ENCODE peak calls at places on chromosomes 6 and 20, in five cellular contexts. One of them, this sample, is unnamed.

GRCh38 chr6:81906709-81907204 is 154.3 kb upstream of the TENT5A start:
- DNase-seq in fibroblast of the aortic adventitia: no peak
- DNase-seq in Peyer's patch: no peak
- DNase-seq in transverse colon: no peak
- DNase-seq in BJ: no peak
- DNase-seq in this sample: no peak

GRCh38 chr20:62846528-62846890 is 15.1 kb downstream of the TCFL5 start:
- DNase-seq in fibroblast of the aortic adventitia: no peak
- DNase-seq in Peyer's patch: no peak
- DNase-seq in transverse colon: no peak
- DNase-seq in BJ: no peak
- DNase-seq in this sample: no peak

GRCh38 chr6:134846865-134847264 is 103.0 kb downstream of the ALDH8A1 start:
- DNase-seq in fibroblast of the aortic adventitia: no peak
- DNase-seq in Peyer's patch: no peak
- DNase-seq in transverse colon: no peak
- DNase-seq in BJ: no peak
- DNase-seq in this sample: no peak

GRCh38 chr6:154070657-154071056 is 31.6 kb downstream of the OPRM1 start:
- DNase-seq in fibroblast of the aortic adventitia: no peak
- DNase-seq in Peyer's patch: no peak
- DNase-seq in transverse colon: no peak
- DNase-seq in BJ: no peak
- DNase-seq in this sample: peak

GRCh38 chr6:135531954-135532490 is 34.5 kb upstream of the AHI1 start:
- DNase-seq in fibroblast of the aortic adventitia: no peak
- DNase-seq in Peyer's patch: no peak
- DNase-seq in transverse colon: no peak
- DNase-seq in BJ: no peak
- DNase-seq in this sample: no peak

GRCh38 chr6:170166511-170167122 is 124.3 kb downstream of the DLL1 start:
- DNase-seq in fibroblast of the aortic adventitia: no peak
- DNase-seq in Peyer's patch: peak
- DNase-seq in transverse colon: no peak
- DNase-seq in BJ: no peak
- DNase-seq in this sample: no peak

GRCh38 chr6:33609019-33609418 is 12.1 kb upstream of the ITPR3 start:
- DNase-seq in fibroblast of the aortic adventitia: no peak
- DNase-seq in Peyer's patch: no peak
- DNase-seq in transverse colon: no peak
- DNase-seq in BJ: no peak
- DNase-seq in this sample: no peak

GRCh38 chr6:142155895-142156757 is 9.1 kb downstream of the VTA1 start:
- DNase-seq in fibroblast of the aortic adventitia: peak
- DNase-seq in Peyer's patch: no peak
- DNase-seq in transverse colon: no peak
- DNase-seq in BJ: no peak
- DNase-seq in this sample: peak

GRCh38 chr6:7933794-7934193 is 23.2 kb upstream of the TXNDC5 start:
- DNase-seq in fibroblast of the aortic adventitia: no peak
- DNase-seq in Peyer's patch: no peak
- DNase-seq in transverse colon: no peak
- DNase-seq in BJ: no peak
- DNase-seq in this sample: no peak

GRCh38 chr20:50446351-50447101 is 63.7 kb upstream of the PTPN1 start:
- DNase-seq in fibroblast of the aortic adventitia: no peak
- DNase-seq in Peyer's patch: no peak
- DNase-seq in transverse colon: peak
- DNase-seq in BJ: no peak
- DNase-seq in this sample: no peak

GRCh38 chr6:102137859-102138258 is 744.4 kb downstream of the GRIK2 start:
- DNase-seq in fibroblast of the aortic adventitia: no peak
- DNase-seq in Peyer's patch: no peak
- DNase-seq in transverse colon: no peak
- DNase-seq in BJ: no peak
- DNase-seq in this sample: no peak

GRCh38 chr6:54053893-54054391 is 57.3 kb upstream of the MLIP start:
- DNase-seq in fibroblast of the aortic adventitia: peak
- DNase-seq in Peyer's patch: no peak
- DNase-seq in transverse colon: peak
- DNase-seq in BJ: peak
- DNase-seq in this sample: peak

GRCh38 chr6:142846883-142847287 is 98.1 kb downstream of the HIVEP2 start:
- DNase-seq in fibroblast of the aortic adventitia: peak
- DNase-seq in Peyer's patch: no peak
- DNase-seq in transverse colon: no peak
- DNase-seq in BJ: peak
- DNase-seq in this sample: peak

GRCh38 chr6:10256113-10256690 is 158.7 kb downstream of the TFAP2A start:
- DNase-seq in fibroblast of the aortic adventitia: peak
- DNase-seq in Peyer's patch: no peak
- DNase-seq in transverse colon: no peak
- DNase-seq in BJ: no peak
- DNase-seq in this sample: peak

GRCh38 chr6:30876039-30876730 is 8.1 kb upstream of the DDR1 start:
- DNase-seq in fibroblast of the aortic adventitia: peak
- DNase-seq in Peyer's patch: no peak
- DNase-seq in transverse colon: no peak
- DNase-seq in BJ: no peak
- DNase-seq in this sample: peak

GRCh38 chr6:16362819-16363589 is 124.6 kb downstream of the GMPR start:
- DNase-seq in fibroblast of the aortic adventitia: no peak
- DNase-seq in Peyer's patch: no peak
- DNase-seq in transverse colon: no peak
- DNase-seq in BJ: no peak
- DNase-seq in this sample: no peak

GRCh38 chr6:55601120-55601519 is 22.1 kb upstream of the HMGCLL1 start:
- DNase-seq in fibroblast of the aortic adventitia: no peak
- DNase-seq in Peyer's patch: no peak
- DNase-seq in transverse colon: no peak
- DNase-seq in BJ: no peak
- DNase-seq in this sample: no peak

GRCh38 chr20:32411955-32412706 is 54.0 kb downstream of the ASXL1 start:
- DNase-seq in fibroblast of the aortic adventitia: no peak
- DNase-seq in Peyer's patch: no peak
- DNase-seq in transverse colon: no peak
- DNase-seq in BJ: no peak
- DNase-seq in this sample: no peak

GRCh38 chr6:4518506-4518905 is 257.7 kb upstream of the CDYL start:
- DNase-seq in fibroblast of the aortic adventitia: peak
- DNase-seq in Peyer's patch: no peak
- DNase-seq in transverse colon: no peak
- DNase-seq in BJ: no peak
- DNase-seq in this sample: peak

GRCh38 chr6:148348778-148349177 is 6.1 kb downstream of the SASH1 start:
- DNase-seq in fibroblast of the aortic adventitia: no peak
- DNase-seq in Peyer's patch: no peak
- DNase-seq in transverse colon: no peak
- DNase-seq in BJ: no peak
- DNase-seq in this sample: no peak

GRCh38 chr6:79168695-79168980 is 65.8 kb downstream of the HMGN3 start:
- DNase-seq in fibroblast of the aortic adventitia: no peak
- DNase-seq in Peyer's patch: no peak
- DNase-seq in transverse colon: no peak
- DNase-seq in BJ: no peak
- DNase-seq in this sample: no peak

GRCh38 chr20:61251529-61252393 is at the start of gene CDH4:
- DNase-seq in fibroblast of the aortic adventitia: no peak
- DNase-seq in Peyer's patch: peak
- DNase-seq in transverse colon: no peak
- DNase-seq in BJ: no peak
- DNase-seq in this sample: peak

GRCh38 chr6:135583256-135583758 is 85.8 kb upstream of the AHI1 start:
- DNase-seq in fibroblast of the aortic adventitia: peak
- DNase-seq in Peyer's patch: no peak
- DNase-seq in transverse colon: no peak
- DNase-seq in BJ: no peak
- DNase-seq in this sample: no peak

GRCh38 chr20:37336369-37337207 is 9.4 kb upstream of the SRC start:
- DNase-seq in fibroblast of the aortic adventitia: no peak
- DNase-seq in Peyer's patch: peak
- DNase-seq in transverse colon: peak
- DNase-seq in BJ: no peak
- DNase-seq in this sample: no peak

GRCh38 chr20:1953616-1954015 is 40.2 kb downstream of the PDYN start:
- DNase-seq in fibroblast of the aortic adventitia: no peak
- DNase-seq in Peyer's patch: no peak
- DNase-seq in transverse colon: no peak
- DNase-seq in BJ: no peak
- DNase-seq in this sample: no peak

GRCh38 chr6:2855061-2855519 is 13.4 kb upstream of the SERPINB1 start:
- DNase-seq in fibroblast of the aortic adventitia: no peak
- DNase-seq in Peyer's patch: peak
- DNase-seq in transverse colon: no peak
- DNase-seq in BJ: no peak
- DNase-seq in this sample: no peak

GRCh38 chr20:57748601-57749130 is 38.9 kb upstream of the PMEPA1 start:
- DNase-seq in fibroblast of the aortic adventitia: peak
- DNase-seq in Peyer's patch: peak
- DNase-seq in transverse colon: peak
- DNase-seq in BJ: peak
- DNase-seq in this sample: peak
- TF ChIP-seq CTCF in fibroblast of the aortic adventitia: no peak
- TF ChIP-seq CTCF in Peyer's patch: no peak
- TF ChIP-seq CTCF in transverse colon: no peak
- TF ChIP-seq CTCF in BJ: peak
- TF ChIP-seq CTCF in this sample: no peak

DNA sequence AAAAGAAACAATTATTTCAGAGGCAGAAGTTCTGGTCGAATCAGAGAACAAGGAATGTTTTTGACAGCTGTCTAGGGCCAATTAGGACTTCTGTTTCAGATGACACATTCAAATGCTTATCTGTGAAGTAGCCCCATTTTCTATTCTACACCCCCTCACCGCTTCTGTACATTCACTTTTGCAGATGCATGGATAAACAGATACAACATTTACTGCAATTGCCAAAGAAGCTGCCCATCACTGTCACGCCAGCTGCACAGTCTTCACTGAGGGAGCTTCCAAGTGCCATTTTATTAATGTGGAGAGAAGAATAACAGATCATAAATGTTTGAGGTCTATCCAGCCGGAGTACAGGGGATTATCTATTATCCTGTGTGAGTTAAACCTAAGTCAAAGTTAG is 426.8 kb upstream of the ARID1B start:
- DNase-seq in fibroblast of the aortic adventitia: no peak
- DNase-seq in Peyer's patch: no peak
- DNase-seq in transverse colon: no peak
- DNase-seq in BJ: no peak
- DNase-seq in this sample: no peak
- TF ChIP-seq CTCF in fibroblast of the aortic adventitia: no peak
- TF ChIP-seq CTCF in Peyer's patch: no peak
- TF ChIP-seq CTCF in transverse colon: no peak
- TF ChIP-seq CTCF in BJ: no peak
- TF ChIP-seq CTCF in this sample: no peak

DNA sequence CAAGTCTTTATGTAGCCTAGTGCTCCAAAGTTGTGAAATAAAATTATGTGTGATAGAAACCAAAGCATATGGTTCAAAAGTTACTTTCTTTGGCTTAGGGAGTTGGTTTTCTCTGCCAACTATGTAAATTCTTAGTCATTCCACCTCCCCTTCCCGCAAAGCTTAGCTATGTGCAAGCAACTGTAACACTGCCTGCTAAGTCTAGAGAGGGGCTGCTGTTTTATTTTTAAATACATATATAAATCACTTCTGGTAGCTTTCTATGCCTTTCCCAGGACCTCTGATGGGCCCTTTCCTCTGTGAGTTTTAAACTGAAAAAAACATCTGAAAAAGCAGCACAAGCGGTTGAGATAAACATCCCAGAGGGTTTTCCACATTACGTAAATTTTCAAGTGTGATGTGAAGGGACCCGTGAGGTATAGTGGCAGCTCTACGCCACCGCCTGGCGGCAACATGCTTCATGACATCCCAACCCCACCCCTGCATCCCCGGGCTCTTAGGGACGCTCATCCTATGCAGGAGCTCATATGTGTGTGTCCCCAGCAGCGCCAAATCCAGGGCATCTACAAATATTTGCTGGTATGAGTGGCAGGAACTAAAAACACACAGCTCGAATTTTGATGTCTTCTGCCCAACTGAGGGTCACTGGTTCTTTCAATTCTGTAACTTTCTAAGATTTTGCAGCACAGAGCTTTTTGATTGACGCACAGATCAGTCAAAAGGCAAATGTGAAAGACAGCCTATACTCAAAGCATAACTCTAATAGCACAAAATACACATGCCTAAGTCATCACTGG is 12.8 kb downstream of the SAYSD1 start:
- DNase-seq in fibroblast of the aortic adventitia: peak
- DNase-seq in Peyer's patch: no peak
- DNase-seq in transverse colon: no peak
- DNase-seq in BJ: no peak
- DNase-seq in this sample: peak
- TF ChIP-seq CTCF in fibroblast of the aortic adventitia: peak
- TF ChIP-seq CTCF in Peyer's patch: no peak
- TF ChIP-seq CTCF in transverse colon: peak
- TF ChIP-seq CTCF in BJ: peak
- TF ChIP-seq CTCF in this sample: no peak

DNA sequence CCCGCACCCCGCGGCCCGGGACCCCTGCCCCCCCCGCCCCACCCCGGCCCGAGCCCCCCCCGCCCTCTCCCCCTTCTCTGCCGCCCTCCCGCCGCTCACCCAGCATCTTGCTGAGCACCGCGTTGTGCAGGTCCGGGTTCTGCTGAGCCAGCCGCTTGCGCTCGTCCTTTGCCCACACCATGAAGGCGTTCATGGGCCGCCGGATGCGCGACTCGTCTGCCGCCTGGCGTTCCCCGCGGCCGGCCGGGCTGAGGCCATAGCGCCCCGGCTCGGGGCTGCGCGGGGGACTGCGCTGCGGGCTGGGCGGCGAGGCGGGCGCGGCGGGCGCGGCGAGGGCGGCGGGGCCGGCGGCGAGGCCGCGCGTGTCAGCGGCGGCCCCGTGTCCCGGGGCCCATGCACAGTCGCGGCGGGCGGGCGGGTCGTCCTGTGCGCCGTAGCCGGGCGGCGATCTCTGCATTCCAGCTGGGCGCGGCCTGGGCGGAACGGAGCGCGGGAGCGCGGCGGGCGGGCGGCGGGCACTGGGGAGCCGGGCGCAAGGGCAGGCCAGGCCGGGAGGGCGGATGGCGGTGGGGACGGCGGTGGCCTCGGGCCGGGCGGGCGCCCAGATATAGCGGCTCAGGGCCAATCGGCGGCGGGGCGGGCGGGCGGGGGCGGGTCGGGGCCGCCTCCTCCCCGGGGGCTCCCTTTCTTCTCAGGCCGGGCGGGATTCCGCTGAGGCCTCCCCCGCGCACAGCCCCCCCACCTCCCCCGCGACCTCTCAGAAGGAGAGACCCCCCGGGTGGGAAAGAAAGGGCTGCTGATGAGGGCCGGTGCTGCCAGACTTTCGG is at the start of gene SOX18:
- DNase-seq in fibroblast of the aortic adventitia: peak
- DNase-seq in Peyer's patch: no peak
- DNase-seq in transverse colon: no peak
- DNase-seq in BJ: no peak
- DNase-seq in this sample: no peak
- TF ChIP-seq CTCF in fibroblast of the aortic adventitia: no peak
- TF ChIP-seq CTCF in Peyer's patch: no peak
- TF ChIP-seq CTCF in transverse colon: no peak
- TF ChIP-seq CTCF in BJ: no peak
- TF ChIP-seq CTCF in this sample: no peak